ENCODE peak calls at places on chromosomes 5 and 9, in five cellular contexts. L, C, D, A and N are unnamed samples.

GRCh38 chr5:177141496-177141895 is 7.9 kb downstream of the NSD1 start:
- DNase-seq in D (no peak), A (no peak), L (no peak), C (no peak), N (no peak)

GRCh38 chr9:26361010-26361409 is 531.6 kb downstream of the CAAP1 start:
- DNase-seq in D (no peak), C (no peak), L (no peak), A (no peak), N (no peak)

GRCh38 chr9:17293685-17294084 is 158.8 kb downstream of the CNTLN start:
- DNase-seq in A (no peak), L (no peak), D (no peak), C (no peak), N (no peak)

GRCh38 chr9:108053555-108054061 is 564.0 kb upstream of the KLF4 start:
- DNase-seq in L (peak; percentile 62), A (no peak), C (peak; percentile 78), D (no peak), N (no peak)

GRCh38 chr5:176887252-176887849 is 11.8 kb downstream of the HK3 start:
- DNase-seq in A (no peak), L (no peak), C (no peak), D (no peak), N (no peak)

GRCh38 chr5:174982381-174982780 is 258.0 kb downstream of the MSX2 start:
- DNase-seq in C (no peak), D (no peak), A (no peak), L (no peak), N (no peak)

GRCh38 chr5:91011029-91011428 is 372.1 kb downstream of the ARRDC3 start:
- DNase-seq in C (no peak), A (no peak), D (no peak), L (no peak), N (no peak)

GRCh38 chr9:119289740-119290139 is 79.5 kb downstream of the BRINP1 start:
- DNase-seq in L (peak; percentile 1), A (no peak), C (peak; percentile 43), D (no peak), N (peak; percentile 18)

GRCh38 chr5:39376293-39376714 is 12.0 kb upstream of the C9 start:
- DNase-seq in A (no peak), D (no peak), C (peak; percentile 25), L (peak; percentile 26), N (peak; percentile 68)

GRCh38 chr9:120890415-120891254 is 13.6 kb upstream of the PHF19 start:
- DNase-seq in C (no peak), L (no peak), D (no peak), A (no peak), N (no peak)

GRCh38 chr9:120191141-120191540 is 388.8 kb downstream of the CDK5RAP2 start:
- DNase-seq in L (no peak), A (no peak), C (no peak), D (no peak), N (no peak)